ENCODE peak calls at places on chromosomes 13 and 19, in eight cellular contexts. I is cardiac muscle cell; X is fibroblast of mammary gland; S is cardiac fibroblast; F is upper lobe of right lung; G is CD4-positive, alpha-beta T cell; P is lower lobe of right lung; O is IMR-90. H is an unnamed sample.

GRCh38 chr13:100734194-100734720 is 59.7 kb upstream of the TMTC4 start:
- DNase-seq in F (no peak), O (no peak), S (no peak), I (no peak), P (no peak), X (no peak), G (no peak), H (no peak)

GRCh38 chr19:22608441-22608840 is 25.7 kb upstream of the ZNF492 start:
- DNase-seq in G (no peak), O (no peak), I (no peak), F (peak), S (no peak), X (no peak), P (no peak), H (no peak)

GRCh38 chr13:53238241-53238640 is 209.6 kb downstream of the OLFM4 start:
- DNase-seq in X (no peak), S (no peak), P (no peak), I (no peak), F (no peak), G (no peak), O (no peak), H (no peak)

GRCh38 chr13:26400545-26400944 is 146.6 kb downstream of the CDK8 start:
- DNase-seq in I (no peak), F (no peak), P (no peak), S (no peak), X (no peak), G (no peak), O (no peak), H (no peak)

GRCh38 chr19:21202865-21203494 is 61.1 kb downstream of the ZNF431 start:
- DNase-seq in O (peak), F (no peak), S (peak), P (no peak), I (peak), G (no peak), X (peak), H (peak)

GRCh38 chr19:38759590-38760003 is 13.7 kb downstream of the LGALS7 start:
- DNase-seq in P (no peak), O (no peak), F (no peak), I (peak), S (no peak), X (peak), G (no peak), H (no peak)

GRCh38 chr19:42634409-42635232 is 39.9 kb upstream of the CEACAM8 start:
- DNase-seq in O (peak), X (peak), S (peak), F (no peak), P (no peak), G (no peak), I (peak), H (peak)

GRCh38 chr13:92573467-92574057 is 653.0 kb upstream of the GPC6 start:
- DNase-seq in O (peak), X (peak), G (no peak), P (no peak), S (peak), F (no peak), I (peak), H (peak)

GRCh38 chr13:72648513-72649065 is 78.8 kb downstream of the MZT1 start:
- DNase-seq in G (no peak), S (no peak), O (no peak), P (no peak), I (peak), X (no peak), F (no peak), H (no peak)

GRCh38 chr13:80436571-80437169 is 95.7 kb upstream of the SPRY2 start:
- DNase-seq in X (peak), S (peak), F (no peak), O (no peak), I (peak), G (no peak), P (no peak), H (no peak)

GRCh38 chr19:18282021-18282787 is 782 bp upstream of the JUND start:
- DNase-seq in I (no peak), F (peak), O (no peak), P (no peak), X (peak), S (no peak), G (no peak), H (no peak)

GRCh38 chr13:23674795-23675640 is 104.8 kb downstream of the TNFRSF19 start:
- DNase-seq in P (no peak), I (peak), O (peak), S (peak), G (no peak), F (no peak), X (peak), H (no peak)

GRCh38 chr13:39600766-39601165 is 2.2 kb downstream of the LHFPL6 start:
- DNase-seq in P (no peak), X (peak), F (no peak), S (peak), O (no peak), G (no peak), I (peak), H (no peak)

GRCh38 chr13:28544026-28544425 is 49.1 kb upstream of the FLT1 start:
- DNase-seq in O (no peak), G (no peak), I (no peak), P (no peak), F (no peak), S (peak), X (peak), H (no peak)

GRCh38 chr19:44903216-44903601 is 2.4 kb upstream of the APOE start:
- DNase-seq in F (no peak), P (no peak), O (no peak), S (no peak), G (no peak), I (no peak), X (no peak), H (no peak)

GRCh38 chr19:44907613-44908012 is 2.0 kb downstream of the APOE start:
- DNase-seq in I (no peak), P (no peak), X (no peak), O (no peak), F (no peak), G (no peak), S (no peak), H (no peak)

GRCh38 chr19:44905437-44906160 is at the start of gene APOE:
- DNase-seq in G (no peak), P (no peak), F (no peak), I (peak), O (no peak), S (no peak), X (no peak), H (no peak)

GRCh38 chr19:44903602-44904425 is 1.8 kb upstream of the APOE start:
- DNase-seq in X (peak), F (peak), O (peak), G (peak), S (peak), P (peak), I (peak), H (peak)

GRCh38 chr19:44904426-44904994 is 1.1 kb upstream of the APOE start:
- DNase-seq in G (no peak), X (no peak), P (no peak), S (no peak), I (no peak), O (no peak), F (no peak), H (peak)
- TF ChIP-seq CTCF in G (no peak), X (peak), P (no peak), S (no peak), I (peak), O (no peak), F (no peak), H (peak)

DNA sequence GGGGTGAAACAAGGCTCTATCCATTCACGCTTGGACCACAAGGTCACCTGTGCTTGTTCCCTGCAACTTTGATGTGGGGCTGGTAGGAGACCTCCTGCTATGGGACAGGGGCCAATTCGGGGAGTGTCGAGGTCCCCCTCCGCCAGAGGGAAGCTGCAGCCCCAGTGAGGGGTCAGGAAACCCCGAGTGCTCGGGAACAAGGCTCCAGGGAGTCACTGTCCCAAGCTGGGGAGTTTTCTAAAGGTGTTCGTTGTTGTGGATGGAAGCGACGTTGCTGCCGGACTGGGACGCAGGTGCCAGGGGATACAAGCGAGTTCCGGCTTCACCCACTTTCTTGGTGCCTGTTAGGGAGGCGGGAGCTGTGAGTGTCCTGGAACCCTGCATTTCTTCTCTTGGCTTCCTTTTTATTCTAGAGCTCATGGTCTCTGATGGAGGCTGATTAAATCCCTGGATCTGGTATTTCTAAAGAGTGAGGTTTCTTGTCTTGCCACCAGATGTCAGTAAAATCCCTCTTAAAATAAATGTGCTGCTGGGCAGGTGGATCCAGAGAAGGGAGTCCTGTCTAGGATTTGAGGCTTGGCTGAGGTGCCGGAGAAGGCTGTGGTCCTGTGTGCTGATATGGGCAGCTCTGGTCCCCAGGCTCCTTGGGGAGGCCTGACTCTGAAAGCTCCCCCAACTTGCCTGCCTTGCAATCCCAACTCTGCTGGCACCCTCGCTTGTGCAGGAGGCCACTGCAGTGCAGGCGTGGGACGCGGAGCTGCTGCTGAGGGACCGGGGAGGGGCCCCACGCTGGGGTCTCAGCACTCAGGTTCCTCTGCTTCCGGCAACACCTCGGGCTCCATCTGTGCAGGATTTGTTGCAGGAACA is 153.9 kb downstream of the TEX29 start:
- DNase-seq in F (no peak), P (no peak), I (peak), X (peak), G (no peak), S (peak), O (peak), H (peak)
- TF ChIP-seq CTCF in F (peak), P (peak), I (peak), X (peak), G (no peak), S (peak), O (peak), H (peak)

DNA sequence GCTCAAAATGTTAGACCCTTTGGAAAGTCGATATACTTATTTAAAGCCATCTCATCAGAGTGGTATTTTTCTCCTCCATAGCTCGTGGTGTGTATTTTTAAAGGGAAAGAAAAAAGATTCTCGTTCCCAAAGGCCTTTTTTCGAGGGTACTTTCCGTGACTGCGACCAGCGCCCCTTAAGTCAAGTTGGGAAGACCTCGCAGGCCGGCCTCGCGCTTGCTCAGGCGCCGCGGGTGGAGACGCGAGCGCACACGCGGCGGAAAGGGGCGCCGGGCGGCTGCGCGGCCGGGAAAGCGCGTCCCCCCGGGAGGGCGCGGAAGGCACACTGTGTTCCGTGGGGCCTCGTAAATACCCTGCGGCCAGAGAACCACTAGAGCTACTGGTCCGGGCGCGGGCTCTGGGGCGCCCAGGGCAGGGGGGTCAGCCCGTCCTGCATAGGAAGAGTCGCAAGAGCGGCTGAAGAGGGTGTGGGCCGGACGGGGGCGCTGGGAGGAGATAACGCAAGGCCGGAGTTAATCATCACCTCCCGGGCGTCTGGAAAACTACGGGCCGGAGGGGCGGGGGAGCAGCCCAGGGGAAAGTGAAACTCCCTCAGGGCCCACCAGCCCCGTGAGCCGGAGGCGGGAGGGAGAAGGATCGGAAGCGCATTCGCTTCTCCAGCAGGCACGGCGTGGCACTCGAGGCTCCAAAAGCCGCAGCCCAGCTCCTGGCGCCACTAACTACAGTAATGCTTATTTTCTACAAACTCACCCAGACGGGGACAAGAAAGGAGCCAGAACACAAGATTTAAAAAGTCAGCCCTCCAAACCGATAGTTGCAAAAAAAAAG is 1.2 kb upstream of the WBP4 start:
- DNase-seq in X (peak), I (peak), P (peak), O (peak), G (peak), F (peak), S (peak), H (peak)
- TF ChIP-seq CTCF in X (no peak), I (peak), P (peak), O (peak), G (no peak), F (peak), S (peak), H (peak)

GRCh38 chr19:28239270-28239669 is 973.7 kb downstream of the UQCRFS1 start:
- DNase-seq in O (no peak), I (peak), P (no peak), F (no peak), X (peak), S (peak), G (no peak), H (no peak)
- TF ChIP-seq CTCF in O (no peak), I (peak), P (no peak), F (no peak), X (peak), S (peak), G (no peak), H (no peak)

DNA sequence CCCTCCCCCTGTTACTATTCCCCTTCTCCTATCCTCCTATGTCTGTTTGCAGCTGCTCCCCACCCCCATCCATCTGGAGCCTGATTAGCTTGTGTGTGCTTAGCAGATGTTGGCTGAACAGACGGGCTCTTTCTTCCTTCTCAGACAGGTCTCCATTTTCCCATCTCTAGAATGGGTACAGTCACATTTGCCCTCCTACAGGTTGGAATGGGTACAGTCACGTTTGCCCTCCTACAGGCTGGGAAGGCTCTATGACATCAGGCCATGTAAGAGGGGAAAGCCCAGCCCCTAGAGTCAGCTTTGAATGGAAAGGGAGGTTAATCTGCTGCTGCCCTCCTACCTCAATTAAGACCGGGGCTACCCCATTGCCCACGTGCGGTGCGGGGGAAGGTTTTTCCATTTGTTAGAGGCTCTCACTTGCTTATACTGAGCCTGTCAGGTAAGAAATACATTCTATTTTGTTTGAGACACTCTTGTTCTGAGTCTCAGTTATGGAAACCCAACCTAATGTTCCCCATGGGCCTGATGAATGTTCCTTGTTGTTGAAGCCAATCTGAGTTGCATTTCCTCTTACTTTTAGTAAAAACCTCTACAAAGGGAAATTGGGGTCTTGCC is 2.2 kb upstream of the CLEC17A start:
- DNase-seq in X (no peak), G (no peak), P (no peak), F (no peak), O (no peak), I (no peak), S (no peak), H (no peak)
- TF ChIP-seq CTCF in X (no peak), G (no peak), P (no peak), F (no peak), O (no peak), I (no peak), S (no peak), H (no peak)

DNA sequence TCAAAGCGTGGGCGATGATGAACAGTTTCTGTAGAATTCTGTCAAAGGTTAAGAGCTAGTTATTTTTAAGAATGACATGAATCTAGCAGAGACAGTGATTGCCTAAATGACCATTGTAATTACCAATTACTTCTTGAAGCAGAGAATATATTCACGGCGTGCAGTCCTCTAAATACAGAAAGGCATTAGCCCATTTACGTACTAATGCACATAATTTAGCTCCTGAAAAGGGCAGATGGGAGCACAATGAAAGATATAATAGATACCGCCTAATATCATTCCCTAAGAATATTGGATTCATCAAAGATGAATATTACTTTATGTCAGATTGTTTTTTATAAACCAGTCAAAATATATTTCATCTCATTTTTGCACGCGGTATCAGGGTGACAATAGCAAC is 212.4 kb downstream of the URI1 start:
- DNase-seq in F (no peak), X (no peak), I (no peak), O (no peak), G (no peak), P (no peak), S (no peak), H (no peak)
- TF ChIP-seq CTCF in F (no peak), X (no peak), I (no peak), O (no peak), G (no peak), P (no peak), S (no peak), H (no peak)

H was measured in GM13977.